ENCODE peak calls at places on chromosome 5, in four cellular contexts. One of them, this sample, is unnamed.

GRCh38 chr5:1465966-1466471 is 20.8 kb upstream of the SLC6A3 start:
- DNase-seq in T follicular helper cell: no peak
- DNase-seq in WTC11: no peak
- DNase-seq in Kasumi-1: no peak
- DNase-seq in this sample: no peak

GRCh38 chr5:39013938-39014337 is 60.3 kb downstream of the RICTOR start:
- DNase-seq in T follicular helper cell: no peak
- DNase-seq in WTC11: no peak
- DNase-seq in Kasumi-1: no peak
- DNase-seq in this sample: no peak

GRCh38 chr5:74725331-74725730 is 40.3 kb downstream of the HEXB start:
- DNase-seq in T follicular helper cell: no peak
- DNase-seq in WTC11: no peak
- DNase-seq in Kasumi-1: no peak
- DNase-seq in this sample: no peak

GRCh38 chr5:136128416-136128935 is 4.2 kb upstream of the SMAD5 start:
- DNase-seq in T follicular helper cell: no peak
- DNase-seq in WTC11: no peak
- DNase-seq in Kasumi-1: no peak
- DNase-seq in this sample: no peak

GRCh38 chr5:151772868-151773561 is 1.3 kb downstream of the G3BP1 start:
- DNase-seq in T follicular helper cell: no peak
- DNase-seq in WTC11: no peak
- DNase-seq in Kasumi-1: no peak
- DNase-seq in this sample: no peak

GRCh38 chr5:167248262-167248661 is 1043.2 kb upstream of the WWC1 start:
- DNase-seq in T follicular helper cell: no peak
- DNase-seq in WTC11: no peak
- DNase-seq in Kasumi-1: no peak
- DNase-seq in this sample: no peak

GRCh38 chr5:74851684-74852353 is 14.4 kb downstream of the FAM169A start:
- DNase-seq in T follicular helper cell: no peak
- DNase-seq in WTC11: no peak
- DNase-seq in Kasumi-1: no peak
- DNase-seq in this sample: no peak

GRCh38 chr5:33379757-33380156 is 61.0 kb upstream of the TARS1 start:
- DNase-seq in T follicular helper cell: no peak
- DNase-seq in WTC11: peak
- DNase-seq in Kasumi-1: peak
- DNase-seq in this sample: peak

GRCh38 chr5:50440651-50441478 is at the start of gene EMB:
- DNase-seq in T follicular helper cell: peak
- DNase-seq in WTC11: peak
- DNase-seq in Kasumi-1: peak
- DNase-seq in this sample: peak

GRCh38 chr5:16489322-16489791 is 23.8 kb upstream of the ZNF622 start:
- DNase-seq in T follicular helper cell: no peak
- DNase-seq in WTC11: no peak
- DNase-seq in Kasumi-1: peak
- DNase-seq in this sample: no peak

GRCh38 chr5:154559398-154560276 is 81.6 kb upstream of the HAND1 start:
- DNase-seq in T follicular helper cell: no peak
- DNase-seq in WTC11: no peak
- DNase-seq in Kasumi-1: no peak
- DNase-seq in this sample: no peak

GRCh38 chr5:15515229-15515628 is 15.2 kb downstream of the FBXL7 start:
- DNase-seq in T follicular helper cell: no peak
- DNase-seq in WTC11: no peak
- DNase-seq in Kasumi-1: no peak
- DNase-seq in this sample: no peak

This sample was measured in GDM1.